ENCODE peak calls at places on chromosomes 2 and 18, in four cellular contexts. H is CD8-positive, alpha-beta T cell; Z is IMR-90; X is stomach. V is an unnamed sample. For H3K27me3 and H3K4me1, the result is how much of the 10 kb centered on the place peaks cover.

GRCh38 chr2:12211326-12212170 is 465.1 kb downstream of the LPIN1 start:
- DNase-seq in X (no peak), H (no peak), Z (no peak), V (no peak)

GRCh38 chr2:193843675-193844074 is 1648.9 kb upstream of the TMEFF2 start:
- DNase-seq in X (no peak), H (no peak), Z (no peak), V (no peak)

GRCh38 chr2:67839668-67840067 is 223.1 kb downstream of the C1D start:
- DNase-seq in H (no peak), X (no peak), Z (peak), V (no peak)

GRCh38 chr18:61554117-61554776 is 221.0 kb downstream of the CDH20 start:
- DNase-seq in X (no peak), Z (no peak), H (peak), V (peak)

GRCh38 chr2:174336403-174337336 is 1.9 kb downstream of the SP9 start:
- DNase-seq in Z (no peak), H (no peak), X (no peak), V (peak)

GRCh38 chr2:54289942-54290702 is 34.1 kb upstream of the TSPYL6 start:
- DNase-seq in Z (no peak), H (no peak), X (no peak), V (peak)

GRCh38 chr2:100252811-100253698 is 69.2 kb downstream of the LONRF2 start:
- DNase-seq in Z (no peak), X (peak), H (no peak), V (no peak)

GRCh38 chr18:41465386-41465785 is 489.6 kb upstream of the PIK3C3 start:
- DNase-seq in X (no peak), Z (no peak), H (no peak), V (no peak)

GRCh38 chr2:1675633-1676032 is 68.7 kb downstream of the PXDN start:
- DNase-seq in Z (peak), X (peak), H (no peak), V (no peak)

GRCh38 chr2:216221806-216222205 is 112.7 kb downstream of the XRCC5 start:
- DNase-seq in X (no peak), H (no peak), Z (peak), V (no peak)

GRCh38 chr2:62270728-62271127 is 74.8 kb downstream of the B3GNT2 start:
- DNase-seq in H (no peak), Z (peak), X (peak), V (no peak)

GRCh38 chr2:149431337-149431736 is 101.0 kb downstream of the LYPD6 start:
- DNase-seq in H (no peak), Z (peak), X (no peak), V (no peak)

GRCh38 chr2:235920216-235920615 is 248.0 kb downstream of the GBX2 start:
- DNase-seq in H (no peak), Z (no peak), X (no peak), V (no peak)

GRCh38 chr2:172888704-172889103 is 153.1 kb downstream of the RAPGEF4 start:
- DNase-seq in X (no peak), Z (no peak), H (no peak), V (no peak)

GRCh38 chr18:43129946-43130523 is 14.6 kb upstream of the RIT2 start:
- DNase-seq in H (no peak), Z (no peak), X (no peak), V (no peak)

GRCh38 chr2:61889212-61889956 is 928 bp upstream of the CCT4 start:
- DNase-seq in Z (no peak), H (no peak), X (peak), V (no peak)

GRCh38 chr2:206481056-206481455 is 37.7 kb downstream of the ADAM23 start:
- DNase-seq in X (no peak), Z (no peak), H (no peak), V (no peak)

GRCh38 chr2:9199716-9200633 is 6.6 kb upstream of the ASAP2 start:
- DNase-seq in Z (peak), H (no peak), X (no peak), V (no peak)

GRCh38 chr2:203361922-203362321 is 33.7 kb downstream of the ABI2 start:
- DNase-seq in X (no peak), H (no peak), Z (peak), V (no peak)

GRCh38 chr2:120528051-120528692 is 182.2 kb downstream of the INHBB start:
- DNase-seq in H (no peak), X (no peak), Z (no peak), V (no peak)

GRCh38 chr18:830315-830901 is 18.4 kb upstream of the YES1 start:
- DNase-seq in Z (peak), H (no peak), X (no peak), V (no peak)

GRCh38 chr2:2574401-2575184 is 243.5 kb upstream of the MYT1L start:
- DNase-seq in H (no peak), X (peak), Z (no peak), V (no peak)

GRCh38 chr18:24180048-24180447 is 41.2 kb downstream of the CABYR start:
- DNase-seq in X (no peak), H (no peak), Z (no peak), V (no peak)

GRCh38 chr2:73069041-73069854 is 2.3 kb downstream of the SFXN5 start:
- DNase-seq in H (no peak), X (no peak), Z (peak), V (no peak)

GRCh38 chr2:63926800-63927199 is 85.1 kb downstream of the UGP2 start:
- DNase-seq in X (no peak), H (no peak), Z (no peak), V (no peak)

GRCh38 chr2:212832211-212833195 is 293.9 kb upstream of the ERBB4 start:
- DNase-seq in X (no peak), Z (no peak), H (no peak), V (peak)

GRCh38 chr2:149125031-149125725 is 86.7 kb downstream of the LYPD6B start:
- DNase-seq in Z (no peak), X (peak), H (no peak), V (no peak)

GRCh38 chr18:56576826-56577573 is 61.4 kb downstream of the TXNL1 start:
- DNase-seq in H (no peak), X (no peak), Z (peak), V (no peak)

GRCh38 chr18:47250415-47251046 is 929 bp downstream of the SKOR2 start:
- DNase-seq in X (no peak), Z (no peak), H (no peak), V (no peak)

GRCh38 chr2:80059381-80059907 is 245.1 kb downstream of the LRRTM1 start:
- DNase-seq in X (no peak), H (no peak), Z (no peak), V (no peak)

GRCh38 chr2:214533511-214533910 is 122.7 kb downstream of the VWC2L start:
- DNase-seq in Z (peak), X (no peak), H (no peak), V (no peak)

GRCh38 chr2:214537929-214538328 is 127.1 kb downstream of the VWC2L start:
- DNase-seq in X (no peak), Z (no peak), H (no peak), V (no peak)

GRCh38 chr2:214542251-214542650 is 131.4 kb downstream of the VWC2L start:
- DNase-seq in Z (peak), H (no peak), X (no peak), V (no peak)

GRCh38 chr2:214536625-214537024 is 125.8 kb downstream of the VWC2L start:
- DNase-seq in Z (peak), H (no peak), X (no peak), V (no peak)
- TF ChIP-seq CTCF in Z (no peak), H (no peak), X (no peak), V (no peak)

GRCh38 chr18:11750581-11751304 is 61.7 kb downstream of the GNAL start:
- DNase-seq in X (no peak), Z (no peak), H (no peak), V (no peak)
- H3K27me3 ChIP-seq in X (under half), Z (half or more), H (under half), V (half or more)

GRCh38 chr2:134667541-134667940 is 51.3 kb downstream of the TMEM163 start:
- DNase-seq in X (no peak), H (no peak), Z (no peak), V (no peak)

GRCh38 chr2:134669731-134670669 is 48.8 kb downstream of the TMEM163 start:
- DNase-seq in X (no peak), H (peak), Z (no peak), V (no peak)

GRCh38 chr2:134668821-134669220 is 50.0 kb downstream of the TMEM163 start:
- DNase-seq in H (peak), X (peak), Z (no peak), V (peak)

GRCh38 chr2:134671498-134671897 is 47.3 kb downstream of the TMEM163 start:
- DNase-seq in H (no peak), Z (no peak), X (no peak), V (no peak)

DNA sequence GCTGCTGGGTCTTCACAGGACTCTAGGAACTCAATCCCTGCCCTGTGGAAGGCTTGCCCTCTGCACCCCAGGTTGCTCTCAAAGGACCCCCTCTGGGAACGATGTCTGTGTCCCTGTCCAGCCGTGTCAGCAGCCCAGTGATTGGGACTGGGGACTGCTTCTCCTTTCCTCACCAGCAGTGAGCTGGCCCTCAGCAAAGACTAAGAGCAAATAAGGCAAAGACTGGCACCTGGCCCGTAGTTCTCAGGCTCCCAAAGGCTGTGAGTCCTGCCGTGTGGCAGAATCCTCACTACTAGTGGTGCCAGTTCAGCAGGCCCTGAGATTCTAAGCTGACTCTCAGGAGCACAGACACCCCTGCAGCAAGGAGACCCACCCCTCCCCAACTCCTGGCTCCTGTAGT is 47.8 kb downstream of the TMEM163 start:
- DNase-seq in Z (no peak), X (peak), H (no peak), V (peak)
- H3K4me1 ChIP-seq in Z (under half), X (under half), H (half or more), V (under half)

GRCh38 chr2:112959109-112959591 is 18.7 kb upstream of the IL36G start:
- DNase-seq in Z (no peak), X (no peak), H (no peak), V (no peak)
- TF ChIP-seq CTCF in Z (no peak), X (no peak), H (no peak), V (no peak)

GRCh38 chr18:6962571-6963451 is 154.8 kb downstream of the LAMA1 start:
- DNase-seq in X (no peak), Z (no peak), H (no peak), V (no peak)
- H3K27me3 ChIP-seq in X (under half), Z (under half), H (under half), V (under half)

GRCh38 chr2:36481709-36482108 is 116.3 kb downstream of the FEZ2 start:
- DNase-seq in H (no peak), X (no peak), Z (no peak), V (no peak)

GRCh38 chr2:36478999-36479398 is 119.0 kb downstream of the FEZ2 start:
- DNase-seq in Z (no peak), H (no peak), X (no peak), V (no peak)

GRCh38 chr2:36480596-36480995 is 117.4 kb downstream of the FEZ2 start:
- DNase-seq in H (no peak), Z (no peak), X (no peak), V (no peak)

GRCh38 chr2:36479406-36479805 is 118.6 kb downstream of the FEZ2 start:
- DNase-seq in X (no peak), H (no peak), Z (no peak), V (peak)

DNA sequence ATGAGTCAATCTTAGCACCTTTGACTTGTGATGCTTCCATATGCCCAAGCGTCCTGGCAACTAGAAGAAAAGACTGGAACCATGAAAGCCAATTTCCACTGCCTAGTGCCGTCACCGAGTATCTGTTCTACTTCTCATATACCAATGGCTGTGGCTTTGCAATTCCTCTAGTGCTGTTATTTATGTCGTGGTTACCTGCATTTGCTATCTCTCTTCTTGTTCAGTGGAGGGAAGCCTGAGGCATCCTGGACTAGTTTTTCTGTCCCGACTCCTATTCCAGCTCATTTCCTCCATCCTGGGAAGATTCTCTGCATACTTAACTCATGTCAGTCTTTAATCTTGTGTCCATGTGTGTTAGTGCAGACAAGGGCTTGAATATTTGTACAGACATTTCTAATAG is 117.9 kb downstream of the FEZ2 start:
- DNase-seq in H (no peak), Z (no peak), X (no peak), V (no peak)
- H3K4me1 ChIP-seq in H (under half), Z (under half), X (under half), V (under half)

DNA sequence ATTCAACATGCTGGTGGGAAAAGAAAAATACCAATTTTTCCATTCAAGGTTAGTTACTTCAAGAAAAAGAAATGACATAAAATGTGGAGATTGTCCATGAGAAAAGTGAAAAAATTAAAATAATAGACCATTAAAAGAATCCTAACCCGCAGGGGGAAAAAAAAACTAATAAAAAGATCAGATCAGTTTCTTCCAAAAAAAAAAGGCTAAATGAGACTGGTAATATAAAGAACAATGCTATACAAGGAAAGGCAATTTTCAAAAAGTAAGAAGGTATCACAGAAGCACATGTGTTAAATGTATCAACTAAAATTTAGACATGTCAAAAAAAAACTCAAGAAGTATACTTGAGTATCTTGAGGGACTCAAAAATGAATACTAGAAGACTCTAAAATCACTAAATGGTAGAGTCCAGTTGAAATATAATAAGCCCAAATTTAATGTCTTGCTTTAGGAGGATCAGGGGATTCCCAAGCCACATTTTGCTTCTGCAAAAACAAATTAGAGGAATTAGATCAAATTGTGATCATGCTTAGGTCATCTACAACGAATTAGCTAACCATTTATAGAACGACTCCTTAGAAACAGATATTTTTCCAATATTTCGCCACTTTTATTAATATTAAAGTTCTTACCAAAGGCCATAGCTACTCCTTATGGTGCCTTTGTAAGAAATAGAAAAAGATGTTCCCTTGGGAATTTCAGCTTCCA is 35.8 kb upstream of the GLS start:
- DNase-seq in X (no peak), H (no peak), Z (no peak), V (no peak)
- TF ChIP-seq CTCF in X (no peak), H (no peak), Z (no peak), V (no peak)